ENCODE peak calls at places on chromosomes 6 and 20, in five cellular contexts. T is hepatocyte, U is GM23338, F is GM23248, M is PC-3. P is an unnamed sample.

GRCh38 chr6:16316741-16317251 is 78.4 kb downstream of the GMPR start:
- DNase-seq in T (peak; percentile 58), U (peak; percentile 75), F (peak; percentile 85), M (peak; percentile 75), P (peak; percentile 47)

GRCh38 chr20:3935295-3935955 is 46.2 kb downstream of the PANK2 start:
- DNase-seq in U (no peak), M (no peak), T (no peak), F (peak; percentile 59), P (no peak)

GRCh38 chr6:28943557-28944411 is 20.0 kb upstream of the TRIM27 start:
- DNase-seq in M (peak; percentile 86), F (peak; percentile 77), U (peak; percentile 89), T (peak; percentile 84), P (peak; percentile 77)

GRCh38 chr6:86858970-86859369 is 78.4 kb upstream of the HTR1E start:
- DNase-seq in F (no peak), M (no peak), T (no peak), U (no peak), P (no peak)

GRCh38 chr6:2103644-2104523 is 141.5 kb downstream of the GMDS start:
- DNase-seq in U (no peak), F (peak; percentile 63), T (peak; percentile 48), M (peak; percentile 71), P (peak; percentile 38)

GRCh38 chr6:111668410-111668809 is 62.7 kb upstream of the TRAF3IP2 start:
- DNase-seq in U (peak; percentile 70), T (no peak), F (peak; percentile 31), M (no peak), P (no peak)

GRCh38 chr20:52918311-52918710 is 53.8 kb upstream of the TSHZ2 start:
- DNase-seq in F (no peak), T (no peak), U (no peak), M (no peak), P (no peak)

GRCh38 chr20:35387334-35387733 is 24.4 kb downstream of the UQCC1 start:
- DNase-seq in U (no peak), T (no peak), M (peak; percentile 72), F (peak; percentile 54), P (no peak)

GRCh38 chr20:44104807-44105517 is 82.0 kb downstream of the JPH2 start:
- DNase-seq in U (no peak), T (peak; percentile 66), M (peak; percentile 84), F (peak; percentile 47), P (no peak)

GRCh38 chr20:50153153-50153499 is 397 bp downstream of the PEDS1 start:
- DNase-seq in T (no peak), M (peak; percentile 17), F (peak; percentile 43), U (peak; percentile 46), P (peak; percentile 24)

GRCh38 chr20:36770680-36771079 is 2.9 kb downstream of the DSN1 start:
- DNase-seq in T (no peak), M (no peak), F (no peak), U (no peak), P (no peak)

GRCh38 chr6:148530976-148531375 is 188.3 kb downstream of the SASH1 start:
- DNase-seq in T (no peak), F (peak; percentile 24), U (no peak), M (no peak), P (no peak)

GRCh38 chr20:34070079-34070439 is 42.0 kb downstream of the EIF2S2 start:
- DNase-seq in T (no peak), F (no peak), U (no peak), M (no peak), P (no peak)

GRCh38 chr20:53751394-53752368 is 158.0 kb upstream of the ZNF217 start:
- DNase-seq in M (peak; percentile 55), F (peak; percentile 54), U (no peak), T (no peak), P (peak; percentile 86)

GRCh38 chr6:35402136-35402855 is 49.8 kb upstream of the FANCE start:
- DNase-seq in T (peak; percentile 61), M (no peak), F (no peak), U (no peak), P (no peak)

GRCh38 chr20:36462440-36463211 is 78.7 kb upstream of the MYL9 start:
- DNase-seq in M (peak; percentile 56), F (peak; percentile 76), U (peak; percentile 54), T (peak; percentile 45), P (peak; percentile 49)

GRCh38 chr6:17820055-17820454 is 113.3 kb upstream of the NUP153 start:
- DNase-seq in M (peak; percentile 14), T (no peak), F (no peak), U (peak; percentile 39), P (no peak)

GRCh38 chr6:75201901-75202672 is 3.8 kb downstream of the COL12A1 start:
- DNase-seq in U (peak; percentile 77), T (peak; percentile 57), M (no peak), F (peak; percentile 63), P (no peak)

GRCh38 chr20:54123587-54124180 is 50.1 kb downstream of the CYP24A1 start:
- DNase-seq in M (peak; percentile 100), T (peak; percentile 90), F (peak; percentile 98), U (peak; percentile 83), P (no peak)

DNA sequence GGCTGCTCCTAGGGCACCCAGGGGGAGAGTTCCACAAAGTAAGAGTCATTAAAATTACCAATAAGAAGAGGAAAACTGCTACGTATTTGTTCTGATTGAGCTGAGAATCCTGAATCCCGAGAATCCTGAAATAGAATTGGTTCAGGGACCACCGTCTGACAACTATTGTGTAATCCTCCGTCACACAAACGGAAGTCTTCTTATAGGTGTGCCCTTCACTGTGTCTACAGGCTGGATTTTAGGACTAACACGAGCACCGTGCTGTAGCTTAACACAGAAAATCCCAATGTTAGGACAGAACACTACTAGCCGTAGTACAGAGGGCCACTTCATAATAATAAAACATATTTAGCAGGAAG is 50.6 kb upstream of the RNF182 start:
- DNase-seq in T (no peak), F (no peak), M (no peak), U (no peak), P (no peak)
- TF ChIP-seq EZH2phosphoT487 in T (no peak), F (no peak), M (no peak), U (no peak), P (no peak)

GRCh38 chr6:50141100-50141499 is 91.4 kb upstream of the DEFB112 start:
- DNase-seq in M (no peak), T (no peak), F (no peak), U (no peak), P (no peak)

GRCh38 chr6:50147371-50147770 is 97.6 kb upstream of the DEFB112 start:
- DNase-seq in T (no peak), F (peak; percentile 24), M (peak; percentile 15), U (no peak), P (no peak)

GRCh38 chr6:50143011-50143719 is 93.4 kb upstream of the DEFB112 start:
- DNase-seq in M (peak; percentile 27), U (no peak), F (no peak), T (no peak), P (no peak)

GRCh38 chr6:50145125-50145524 is 95.4 kb upstream of the DEFB112 start:
- DNase-seq in T (no peak), M (peak; percentile 39), F (peak; percentile 27), U (peak; percentile 31), P (peak; percentile 3)
- TF ChIP-seq EZH2phosphoT487 in T (no peak), M (no peak), F (no peak), U (no peak), P (no peak)

GRCh38 chr6:142838821-142839685 is 105.9 kb downstream of the HIVEP2 start:
- DNase-seq in F (peak; percentile 53), U (no peak), T (no peak), M (peak; percentile 85), P (no peak)
- TF ChIP-seq EZH2phosphoT487 in F (no peak), U (no peak), T (no peak), M (no peak), P (no peak)

GRCh38 chr6:135853227-135853626 is 1.7 kb downstream of the PDE7B start:
- DNase-seq in T (no peak), U (no peak), M (no peak), F (peak; percentile 34), P (no peak)
- TF ChIP-seq EZH2phosphoT487 in T (no peak), U (no peak), M (no peak), F (no peak), P (no peak)

GRCh38 chr20:13009682-13010406 is 1.1 kb downstream of the SPTLC3 start:
- DNase-seq in M (peak; percentile 86), F (peak; percentile 94), T (peak; percentile 59), U (no peak), P (peak; percentile 71)
- TF ChIP-seq EZH2phosphoT487 in M (no peak), F (no peak), T (no peak), U (no peak), P (no peak)